ENCODE peak calls at places on chromosomes 5 and 9, in four cellular contexts. C, G, W and Q are unnamed samples.

GRCh38 chr9:92493741-92494387 is 11.6 kb upstream of the ASPN start:
- DNase-seq in W (no peak), G (no peak), C (no peak), Q (no peak)

GRCh38 chr5:93582677-93583524 is at the start of gene NR2F1:
- DNase-seq in C (peak; percentile 98), W (peak; percentile 99), G (no peak), Q (no peak)

GRCh38 chr9:89309608-89310485 is 1.1 kb upstream of the CKS2 start:
- DNase-seq in W (peak; percentile 19), G (no peak), C (no peak), Q (no peak)

GRCh38 chr9:79233542-79233941 is 338.2 kb upstream of the TLE4 start:
- DNase-seq in W (peak; percentile 74), G (no peak), C (peak; percentile 50), Q (peak; percentile 17)

GRCh38 chr5:20463206-20463605 is 475.2 kb upstream of the CDH18 start:
- DNase-seq in C (no peak), G (no peak), W (no peak), Q (no peak)

GRCh38 chr5:160420331-160420610 is 1.4 kb upstream of the PTTG1 start:
- DNase-seq in C (no peak), W (no peak), G (no peak), Q (no peak)

GRCh38 chr5:78320461-78320860 is 26.0 kb upstream of the AP3B1 start:
- DNase-seq in W (peak; percentile 62), G (no peak), C (peak; percentile 42), Q (peak; percentile 30)

GRCh38 chr9:125372441-125373226 is 111.0 kb downstream of the GAPVD1 start:
- DNase-seq in W (no peak), G (no peak), C (no peak), Q (no peak)

GRCh38 chr5:81268797-81269196 is 32.6 kb upstream of the ZCCHC9 start:
- DNase-seq in G (no peak), C (peak; percentile 80), W (peak; percentile 90), Q (no peak)

GRCh38 chr5:151222769-151223446 is 984 bp downstream of the CCDC69 start:
- DNase-seq in C (peak; percentile 25), G (no peak), W (no peak), Q (peak; percentile 68)

GRCh38 chr9:69542942-69543704 is 129.0 kb downstream of the APBA1 start:
- DNase-seq in W (no peak), C (no peak), G (no peak), Q (no peak)

GRCh38 chr5:124060413-124061095 is 548.6 kb downstream of the CSNK1G3 start:
- DNase-seq in G (no peak), C (no peak), W (no peak), Q (no peak)

GRCh38 chr9:109922617-109923260 is 142.7 kb downstream of the PALM2AKAP2 start:
- DNase-seq in G (no peak), C (no peak), W (no peak), Q (no peak)

GRCh38 chr9:7094576-7094975 is 336.8 kb downstream of the KDM4C start:
- DNase-seq in W (no peak), G (no peak), C (no peak), Q (no peak)

GRCh38 chr5:72394688-72395087 is 74.5 kb downstream of the PTCD2 start:
- DNase-seq in W (peak; percentile 43), G (no peak), C (peak; percentile 30), Q (peak; percentile 49)

GRCh38 chr5:42767491-42768105 is 11.0 kb downstream of the CCDC152 start:
- DNase-seq in W (peak; percentile 65), C (peak; percentile 74), G (no peak), Q (peak; percentile 26)

GRCh38 chr9:130932220-130933069 is 6.6 kb downstream of the FIBCD1 start:
- DNase-seq in G (no peak), W (no peak), C (peak; percentile 48), Q (no peak)

GRCh38 chr5:78997090-78997489 is 12.0 kb upstream of the ARSB start:
- DNase-seq in G (no peak), C (no peak), W (no peak), Q (no peak)

DNA sequence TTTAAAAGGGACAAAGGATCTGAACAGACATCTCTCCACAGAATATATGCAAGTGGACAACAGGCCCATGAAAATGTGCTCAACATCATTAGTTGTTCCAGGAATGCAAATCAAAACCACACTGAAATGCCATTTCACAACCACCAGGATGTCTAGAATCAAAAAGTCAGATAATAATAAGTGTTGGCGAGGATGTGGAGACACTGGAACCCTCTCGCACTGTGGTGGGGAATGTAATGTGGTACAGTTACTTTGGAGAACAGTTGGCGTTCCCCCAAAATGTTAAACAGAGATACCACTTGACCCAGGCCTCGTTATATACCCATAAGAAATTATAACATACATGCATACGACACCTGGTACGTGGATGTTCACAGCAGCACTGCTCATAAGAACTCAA is 38.6 kb downstream of the SARDH start:
- DNase-seq in G (no peak), C (no peak), W (no peak), Q (no peak)
- TF ChIP-seq CTCF in G (no peak), C (no peak), W (no peak), Q (no peak)

GRCh38 chr5:7261900-7262299 is 134.0 kb upstream of the ADCY2 start:
- DNase-seq in G (no peak), C (no peak), W (no peak), Q (no peak)

DNA sequence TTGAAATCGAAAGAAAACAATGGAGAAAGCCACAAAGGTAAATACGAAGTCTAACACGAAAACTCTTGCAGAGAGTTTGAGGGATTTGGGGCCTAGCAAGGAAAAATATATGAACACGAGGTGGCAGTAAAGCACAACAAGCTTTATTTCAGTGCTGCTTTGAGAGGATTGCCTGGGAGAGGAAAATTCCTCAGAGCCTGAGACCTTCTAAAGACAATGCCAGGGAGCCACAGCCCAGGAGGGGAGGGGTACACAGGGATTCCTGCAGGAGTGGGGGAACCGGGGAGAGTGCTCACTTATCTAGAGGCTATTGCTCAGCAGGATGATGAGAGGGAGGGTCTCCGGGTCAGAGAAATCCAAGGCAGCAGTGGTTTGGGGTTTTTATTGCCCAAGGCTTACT is 134.9 kb upstream of the ADCY2 start:
- DNase-seq in G (no peak), W (peak; percentile 33), C (peak; percentile 76), Q (peak; percentile 15)
- TF ChIP-seq CTCF in G (peak; percentile 43), W (peak; percentile 24), C (peak; percentile 82), Q (peak; percentile 49)

DNA sequence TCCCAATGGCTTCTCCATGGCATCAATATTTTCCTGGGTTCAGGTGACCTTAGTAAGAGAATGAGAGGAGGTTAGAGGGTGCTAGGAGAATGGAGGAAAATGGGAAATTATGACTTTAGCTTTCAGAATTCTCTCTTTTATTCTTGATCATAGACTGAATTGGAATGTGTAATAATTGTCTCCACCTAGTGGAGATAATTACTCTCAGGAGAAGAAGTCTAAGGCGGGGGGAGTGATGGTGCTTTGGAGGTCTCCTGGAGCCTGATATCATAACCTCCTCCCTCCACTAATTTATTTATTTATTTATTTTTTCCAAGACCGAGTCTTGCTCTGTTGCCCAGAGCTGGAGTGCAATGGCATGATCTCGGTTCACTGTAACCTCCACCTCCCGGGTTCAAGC is 221.3 kb downstream of the GRIA1 start:
- DNase-seq in G (no peak), C (no peak), W (peak; percentile 25), Q (no peak)
- TF ChIP-seq CTCF in G (peak; percentile 9), C (peak; percentile 20), W (peak; percentile 30), Q (no peak)

DNA sequence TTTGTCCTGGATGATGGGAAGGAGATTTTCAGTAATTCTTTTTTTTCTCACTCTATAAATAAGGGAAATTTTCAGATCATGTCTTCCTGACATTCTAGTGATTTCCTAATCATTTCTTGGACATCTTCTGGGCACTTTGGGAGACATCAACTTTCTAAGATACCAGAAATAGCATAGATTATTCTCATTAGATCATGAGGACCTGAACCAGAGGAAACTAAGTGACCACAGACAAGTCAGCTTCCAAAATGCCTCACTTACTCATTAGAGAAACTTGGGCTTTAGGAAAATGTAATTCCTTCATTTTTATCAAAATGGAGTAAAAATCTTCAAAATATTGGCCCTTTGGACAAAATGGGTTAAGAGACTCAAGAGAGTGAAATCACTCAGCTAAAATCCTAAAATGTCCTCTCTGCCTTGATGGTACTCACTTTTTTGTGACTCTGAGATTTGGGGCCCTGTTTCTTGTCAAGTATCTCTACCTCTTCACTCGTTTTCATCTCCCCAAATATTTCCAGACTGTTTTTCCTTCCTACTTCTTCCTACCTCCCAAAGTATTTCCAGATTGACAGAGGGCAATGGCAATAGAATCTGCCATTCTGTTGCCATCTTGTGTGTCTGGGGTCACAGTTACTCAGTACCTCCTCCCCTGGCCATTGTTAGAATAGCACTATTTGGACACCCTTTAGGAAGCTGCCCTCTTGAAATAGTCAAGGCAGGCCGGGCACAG is 194.5 kb downstream of the NR3C1 start:
- DNase-seq in W (no peak), G (no peak), C (peak; percentile 21), Q (no peak)
- TF ChIP-seq CTCF in W (peak; percentile 23), G (peak; percentile 45), C (peak; percentile 26), Q (peak; percentile 35)

DNA sequence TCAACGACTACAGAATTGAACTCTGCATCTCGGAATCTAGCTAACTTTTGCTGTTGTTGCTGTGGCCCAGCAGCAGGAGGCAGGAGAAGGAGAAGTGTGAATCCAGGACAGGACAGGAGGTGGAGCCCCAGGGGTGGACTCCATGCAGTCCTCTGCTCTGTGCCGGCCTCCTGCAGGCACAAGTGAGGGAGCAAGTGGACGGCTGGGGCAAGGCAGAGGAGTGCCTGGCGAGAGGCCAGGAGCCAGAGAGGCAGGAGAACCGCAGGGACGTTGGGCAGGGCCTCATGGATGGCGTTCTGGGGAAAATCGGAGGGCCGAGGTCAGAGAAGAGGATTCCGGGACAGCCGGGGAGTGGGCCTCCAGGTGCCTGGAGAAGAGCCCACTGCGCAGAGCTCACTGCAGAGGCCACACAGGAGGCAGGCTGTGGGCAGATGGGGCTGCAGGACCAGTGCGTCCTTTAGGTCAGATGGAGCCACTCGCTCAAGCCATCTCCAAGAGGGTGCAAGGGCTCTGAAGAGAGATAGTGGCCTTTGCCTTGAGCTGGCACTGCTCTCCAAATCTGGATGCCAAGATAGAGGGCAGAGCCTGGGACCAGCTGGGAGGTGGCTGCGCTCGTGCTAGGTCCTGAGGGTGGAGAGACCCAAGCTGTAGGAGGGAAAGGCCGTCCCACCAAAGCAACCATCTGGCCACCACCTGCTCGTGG is 214.0 kb downstream of the FANCC start:
- DNase-seq in C (no peak), G (no peak), W (no peak), Q (no peak)
- TF ChIP-seq CTCF in C (no peak), G (no peak), W (peak; percentile 26), Q (no peak)

GRCh38 chr9:25681270-25681669 is 3.0 kb upstream of the TUSC1 start:
- DNase-seq in C (peak; percentile 7), W (peak; percentile 77), G (no peak), Q (no peak)

GRCh38 chr9:25678846-25679360 is 659 bp upstream of the TUSC1 start:
- DNase-seq in G (no peak), C (no peak), W (no peak), Q (no peak)

GRCh38 chr9:25677301-25678146 is 720 bp downstream of the TUSC1 start:
- DNase-seq in C (peak; percentile 66), W (peak; percentile 72), G (no peak), Q (peak; percentile 46)

GRCh38 chr9:25678147-25678666 is at the start of gene TUSC1:
- DNase-seq in G (no peak), W (peak; percentile 83), C (peak; percentile 72), Q (peak; percentile 70)
- TF ChIP-seq CTCF in G (no peak), W (no peak), C (no peak), Q (no peak)

GRCh38 chr9:113564804-113565237 is 101.3 kb downstream of the RGS3 start:
- DNase-seq in G (no peak), W (peak; percentile 34), C (no peak), Q (no peak)
- TF ChIP-seq CTCF in G (no peak), W (no peak), C (no peak), Q (no peak)

GRCh38 chr9:17398351-17398750 is 180.5 kb upstream of the SH3GL2 start:
- DNase-seq in W (peak; percentile 8), C (no peak), G (no peak), Q (no peak)

GRCh38 chr9:17403539-17403938 is 175.3 kb upstream of the SH3GL2 start:
- DNase-seq in C (no peak), G (no peak), W (no peak), Q (no peak)

GRCh38 chr9:17401858-17402257 is 177.0 kb upstream of the SH3GL2 start:
- DNase-seq in W (peak; percentile 8), G (no peak), C (peak; percentile 6), Q (no peak)

GRCh38 chr9:17402309-17402708 is 176.6 kb upstream of the SH3GL2 start:
- DNase-seq in G (no peak), W (peak; percentile 52), C (peak; percentile 30), Q (no peak)
- TF ChIP-seq CTCF in G (no peak), W (peak; percentile 11), C (peak; percentile 39), Q (peak; percentile 19)